ENCODE peak calls at places on chromosomes 1 and 21, in five cellular contexts. A is NB4, E is A549, Z is HepG2, D is K562. O is an unnamed sample.

GRCh38 chr1:31725777-31726535 is 22.1 kb upstream of the COL16A1 start:
- DNase-seq in A (no peak), E (no peak), Z (no peak), D (no peak), O (no peak)

GRCh38 chr1:42816600-42817439 is at the start of the genes ERMAP and SVBP:
- DNase-seq in A (peak), E (peak), Z (peak), D (peak), O (peak)

GRCh38 chr1:188937965-188938551 is 1539.6 kb downstream of the BRINP3 start:
- DNase-seq in A (peak), E (no peak), Z (no peak), D (no peak), O (peak)

GRCh38 chr1:170663011-170663410 is 920 bp upstream of the PRRX1 start:
- DNase-seq in A (no peak), E (no peak), Z (no peak), D (no peak), O (no peak)

GRCh38 chr1:107795471-107795870 is 169.5 kb downstream of the VAV3 start:
- DNase-seq in A (no peak), E (no peak), Z (no peak), D (no peak), O (no peak)

GRCh38 chr1:208158640-208159541 is 85.3 kb downstream of the PLXNA2 start:
- DNase-seq in A (no peak), E (no peak), Z (peak), D (no peak), O (peak)

GRCh38 chr1:244067893-244068292 is 16.8 kb downstream of the ZBTB18 start:
- DNase-seq in A (no peak), E (no peak), Z (peak), D (no peak), O (peak)

GRCh38 chr1:29757866-29758763 is 521.8 kb downstream of the PTPRU start:
- DNase-seq in A (no peak), E (no peak), Z (no peak), D (no peak), O (no peak)

GRCh38 chr1:68808351-68808750 is 311.5 kb upstream of the DEPDC1 start:
- DNase-seq in A (peak), E (no peak), Z (no peak), D (no peak), O (no peak)

GRCh38 chr1:215140135-215140534 is 57.6 kb downstream of the KCNK2 start:
- DNase-seq in A (no peak), E (no peak), Z (no peak), D (no peak), O (no peak)

GRCh38 chr1:43392702-43393101 is 3.0 kb downstream of the SZT2 start:
- DNase-seq in A (no peak), E (no peak), Z (no peak), D (no peak), O (no peak)

GRCh38 chr1:103108525-103109150 is 316 bp upstream of the COL11A1 start:
- DNase-seq in A (no peak), E (no peak), Z (no peak), D (no peak), O (no peak)

GRCh38 chr21:45033791-45034555 is 40.4 kb upstream of the ADARB1 start:
- DNase-seq in A (no peak), E (no peak), Z (no peak), D (no peak), O (no peak)

GRCh38 chr1:226966683-226967082 is 26.6 kb downstream of the COQ8A start:
- DNase-seq in A (no peak), E (no peak), Z (no peak), D (no peak), O (no peak)

GRCh38 chr1:36384542-36385409 is 948 bp downstream of the STK40 start:
- DNase-seq in A (peak), E (no peak), Z (peak), D (peak), O (peak)

GRCh38 chr1:39047374-39048229 is 21.5 kb downstream of the NDUFS5 start:
- DNase-seq in A (peak), E (no peak), Z (peak), D (peak), O (peak)

GRCh38 chr1:24872446-24872845 is 57.6 kb downstream of the RUNX3 start:
- DNase-seq in A (peak), E (no peak), Z (no peak), D (no peak), O (no peak)

GRCh38 chr1:110601332-110601731 is 4.8 kb downstream of the KCNA2 start:
- DNase-seq in A (no peak), E (no peak), Z (no peak), D (no peak), O (no peak)

GRCh38 chr1:68051475-68051874 is 1.0 kb upstream of the DIRAS3 start:
- DNase-seq in A (no peak), E (no peak), Z (no peak), D (no peak), O (peak)

GRCh38 chr21:42186591-42186990 is 32.3 kb upstream of the ABCG1 start:
- DNase-seq in A (no peak), E (no peak), Z (no peak), D (no peak), O (no peak)

GRCh38 chr1:156524985-156525590 is 24.5 kb upstream of the MEF2D start:
- DNase-seq in A (peak), E (no peak), Z (no peak), D (no peak), O (no peak)

GRCh38 chr1:247193958-247194357 is 22.1 kb upstream of the ZNF124 start:
- DNase-seq in A (no peak), E (no peak), Z (no peak), D (no peak), O (no peak)

GRCh38 chr1:221093903-221094865 is 214.9 kb downstream of the HLX start:
- DNase-seq in A (peak), E (no peak), Z (no peak), D (no peak), O (no peak)

GRCh38 chr1:172764378-172764777 is 105.5 kb downstream of the FASLG start:
- DNase-seq in A (no peak), E (no peak), Z (no peak), D (no peak), O (peak)

GRCh38 chr1:25468037-25468436 is 37.3 kb downstream of the MACO1 start:
- DNase-seq in A (peak), E (no peak), Z (no peak), D (no peak), O (peak)

GRCh38 chr21:24852610-24853195 is 754.6 kb downstream of the MRPL39 start:
- DNase-seq in A (no peak), E (no peak), Z (no peak), D (no peak), O (no peak)

GRCh38 chr1:180632326-180633088 is 685 bp downstream of the XPR1 start:
- DNase-seq in A (no peak), E (peak), Z (peak), D (peak), O (peak)

GRCh38 chr1:53754484-53755312 is 15.7 kb upstream of the GLIS1 start:
- DNase-seq in A (peak), E (peak), Z (peak), D (peak), O (peak)

GRCh38 chr21:41480086-41480690 is 27.8 kb downstream of the TMPRSS2 start:
- DNase-seq in A (no peak), E (no peak), Z (no peak), D (no peak), O (no peak)

DNA sequence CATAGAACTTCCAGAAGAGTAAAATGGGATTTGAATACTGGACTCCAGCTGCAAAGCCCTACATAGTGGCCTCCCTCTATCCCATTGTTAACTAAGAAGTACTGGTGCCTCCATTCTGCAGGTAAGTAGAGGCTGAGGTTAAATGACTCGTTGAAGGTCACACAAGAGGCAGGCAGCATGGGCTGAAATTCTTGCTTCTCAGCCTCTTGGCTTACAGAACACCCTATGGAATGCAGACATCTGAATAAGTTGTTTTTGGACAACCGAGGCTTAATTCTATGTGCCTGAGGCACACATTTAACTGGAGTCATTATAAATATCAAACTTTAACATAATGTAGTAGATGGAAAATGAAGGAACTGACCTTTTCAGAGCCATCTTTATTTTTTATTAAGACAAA is 5.8 kb downstream of the DNAJC11 start:
- DNase-seq in A (no peak), E (no peak), Z (no peak), D (no peak), O (no peak)
- TF ChIP-seq MYC in A (no peak), E (no peak), Z (no peak), D (no peak), O (no peak)

DNA sequence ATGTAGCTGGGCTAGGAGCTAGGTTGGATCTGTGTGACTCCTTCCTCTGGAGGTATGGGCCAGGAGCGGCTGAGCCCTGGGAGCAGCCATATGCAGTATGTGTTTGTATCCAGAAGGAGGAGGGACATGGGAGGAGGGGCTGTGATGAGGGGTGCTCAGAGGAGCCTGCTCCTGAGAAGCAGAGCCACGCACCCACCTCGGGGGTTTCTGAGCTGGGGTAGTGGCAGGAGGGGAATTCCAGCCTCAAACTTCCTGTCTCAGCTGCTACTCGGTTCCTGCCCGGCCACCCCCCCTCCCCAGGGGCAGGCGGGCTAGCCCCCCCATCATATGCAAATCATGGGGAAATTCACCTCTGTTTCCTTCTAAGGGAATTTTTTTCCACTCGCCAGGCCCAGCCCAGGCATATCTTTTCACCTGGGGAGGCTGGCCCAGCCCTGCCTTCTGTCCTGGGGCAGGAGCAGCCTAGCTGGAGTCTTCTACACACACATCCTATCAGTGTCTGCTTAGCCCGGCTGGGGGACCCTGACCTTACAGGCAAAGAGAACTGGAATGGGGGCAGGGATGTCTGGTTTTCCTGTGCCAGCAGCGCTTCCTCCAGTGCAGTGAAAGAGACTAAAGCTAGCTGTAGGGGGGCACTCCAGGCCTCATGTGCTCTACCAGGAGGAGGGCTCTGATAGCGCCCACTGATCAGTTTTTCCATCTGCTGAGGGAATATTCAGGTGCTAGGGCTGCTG is 3.0 kb downstream of the ZC3H12A start:
- DNase-seq in A (peak), E (no peak), Z (peak), D (peak), O (peak)
- TF ChIP-seq MYC in A (no peak), E (no peak), Z (no peak), D (no peak), O (no peak)

DNA sequence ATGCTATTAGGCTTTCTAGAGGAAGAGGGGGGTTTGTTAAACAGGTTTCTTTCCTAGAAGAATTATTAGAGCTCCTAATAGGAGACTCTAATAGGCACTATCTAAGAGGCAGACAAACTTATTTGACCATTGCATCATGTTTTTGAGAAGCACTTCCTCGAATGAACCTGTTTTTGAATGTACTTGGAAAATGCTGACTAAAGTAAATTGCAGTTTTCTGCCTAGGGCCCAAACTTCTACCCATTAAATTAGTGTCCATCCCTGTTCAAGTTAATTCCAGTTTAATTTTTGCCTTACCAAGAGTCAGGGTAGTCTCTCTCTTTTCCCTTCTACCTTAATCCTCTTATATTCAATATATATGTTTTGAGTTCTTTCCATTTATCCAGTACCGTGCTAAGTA is 1029.6 kb downstream of the TTLL7 start:
- DNase-seq in A (no peak), E (no peak), Z (no peak), D (no peak), O (no peak)
- TF ChIP-seq MYC in A (no peak), E (no peak), Z (no peak), D (no peak), O (no peak)

GRCh38 chr1:150968491-150968890 is 6.1 kb downstream of the CERS2 start:
- DNase-seq in A (no peak), E (no peak), Z (no peak), D (no peak), O (no peak)

GRCh38 chr1:150971583-150972416 is 2.8 kb downstream of the CERS2 start:
- DNase-seq in A (peak), E (no peak), Z (peak), D (no peak), O (no peak)

GRCh38 chr1:150972417-150972940 is 2.2 kb downstream of the CERS2 start:
- DNase-seq in A (no peak), E (no peak), Z (no peak), D (no peak), O (no peak)

GRCh38 chr1:150973258-150973825 is 1.3 kb downstream of the CERS2 start:
- DNase-seq in A (peak), E (no peak), Z (no peak), D (no peak), O (no peak)

DNA sequence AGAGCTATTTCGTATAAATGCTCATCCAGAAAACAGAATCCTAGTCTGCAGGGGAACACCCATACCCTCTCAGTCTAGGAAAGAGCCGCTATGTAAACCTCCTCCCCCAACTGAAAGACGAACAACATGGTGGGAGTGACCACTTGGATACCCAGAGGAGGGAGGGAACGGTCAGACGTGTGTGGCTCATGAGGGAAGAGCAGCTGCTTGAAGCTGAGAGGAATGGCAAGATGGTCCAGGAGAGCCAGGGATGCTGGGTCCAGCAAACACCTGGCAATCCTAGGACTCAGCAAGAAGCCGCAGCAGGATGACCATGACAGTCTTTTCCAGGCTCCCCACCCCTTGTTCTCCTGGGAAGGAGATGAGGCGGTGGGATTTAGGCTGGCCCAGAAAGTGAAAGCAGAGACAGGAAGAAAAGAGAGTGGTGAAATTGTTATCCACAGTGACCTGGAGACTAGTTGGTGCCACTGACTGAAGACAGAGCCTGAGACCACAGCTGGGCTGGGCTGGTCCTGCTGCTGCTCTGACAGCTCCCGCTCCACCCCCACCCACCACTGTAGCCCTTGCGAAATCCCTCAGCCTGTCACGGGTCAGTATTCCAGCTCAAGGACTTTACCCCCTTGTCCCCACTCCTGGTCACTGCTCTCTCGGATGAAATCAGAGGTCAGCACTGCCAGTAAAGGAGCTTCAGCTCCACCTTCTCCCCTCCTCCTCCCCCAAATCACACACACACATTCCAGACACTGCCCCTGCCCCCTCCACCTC is 3.6 kb downstream of the CERS2 start:
- DNase-seq in A (peak), E (no peak), Z (peak), D (no peak), O (no peak)
- TF ChIP-seq MYC in A (no peak), E (no peak), Z (peak), D (no peak), O (no peak)